ENCODE peak calls at places on chromosomes 3 and 15, in six cellular contexts. O, N, L, V, R and I are unnamed samples.

GRCh38 chr3:74390121-74390870 is 224.2 kb downstream of the CNTN3 start:
- DNase-seq in O (no peak), N (no peak), L (no peak), V (no peak), R (no peak), I (no peak)

GRCh38 chr15:62337934-62338333 is 172.8 kb upstream of the C2CD4B start:
- DNase-seq in O (no peak), N (no peak), L (no peak), V (no peak), R (no peak), I (no peak)

GRCh38 chr3:2961576-2961975 is 148.6 kb downstream of the IL5RA start:
- DNase-seq in O (no peak), N (no peak), L (no peak), V (no peak), R (no peak), I (no peak)

GRCh38 chr15:48109212-48109611 is 11.6 kb upstream of the SLC24A5 start:
- DNase-seq in O (no peak), N (no peak), L (no peak), V (no peak), R (no peak), I (no peak)

GRCh38 chr3:136255672-136256406 is 5.7 kb downstream of the PCCB start:
- DNase-seq in O (no peak), N (no peak), L (no peak), V (no peak), R (no peak), I (no peak)

GRCh38 chr15:33089878-33090757 is 104.4 kb downstream of the FMN1 start:
- DNase-seq in O (no peak), N (no peak), L (peak), V (no peak), R (no peak), I (peak)

GRCh38 chr3:132593950-132594328 is 3.1 kb upstream of the ACKR4 start:
- DNase-seq in O (no peak), N (no peak), L (peak), V (no peak), R (no peak), I (no peak)

GRCh38 chr3:27596334-27596841 is 112.2 kb upstream of the SLC4A7 start:
- DNase-seq in O (no peak), N (no peak), L (peak), V (no peak), R (no peak), I (peak)

GRCh38 chr3:140244893-140245292 is 309.9 kb downstream of the CLSTN2 start:
- DNase-seq in O (no peak), N (no peak), L (no peak), V (no peak), R (no peak), I (no peak)

GRCh38 chr3:106339551-106339950 is 470.7 kb upstream of the CBLB start:
- DNase-seq in O (no peak), N (no peak), L (no peak), V (no peak), R (no peak), I (no peak)

GRCh38 chr15:62985768-62986167 is 56.8 kb upstream of the TPM1 start:
- DNase-seq in O (no peak), N (no peak), L (peak), V (no peak), R (no peak), I (no peak)

GRCh38 chr3:124034016-124034808 is 42.3 kb upstream of the ROPN1 start:
- DNase-seq in O (no peak), N (peak), L (no peak), V (no peak), R (no peak), I (peak)

GRCh38 chr15:58066042-58066867 is 744 bp upstream of the ALDH1A2 start:
- DNase-seq in O (no peak), N (peak), L (peak), V (peak), R (no peak), I (peak)

GRCh38 chr3:150757768-150758167 is 5.2 kb downstream of the SIAH2 start:
- DNase-seq in O (no peak), N (no peak), L (no peak), V (no peak), R (no peak), I (no peak)

GRCh38 chr3:127226451-127226850 is 33.5 kb downstream of the PRR23E start:
- DNase-seq in O (peak), N (no peak), L (no peak), V (no peak), R (no peak), I (no peak)

GRCh38 chr15:92820233-92821021 is 79.7 kb upstream of the CHD2 start:
- DNase-seq in O (no peak), N (peak), L (peak), V (peak), R (peak), I (peak)

GRCh38 chr15:64611085-64611484 is 150.7 kb downstream of the ZNF609 start:
- DNase-seq in O (no peak), N (no peak), L (no peak), V (no peak), R (no peak), I (no peak)

GRCh38 chr3:173556546-173556945 is 159.0 kb downstream of the NLGN1 start:
- DNase-seq in O (no peak), N (no peak), L (no peak), V (no peak), R (no peak), I (no peak)

GRCh38 chr3:6601374-6601773 is 259.5 kb upstream of the GRM7 start:
- DNase-seq in O (no peak), N (no peak), L (no peak), V (no peak), R (no peak), I (no peak)

GRCh38 chr15:60389261-60390077 is 8.3 kb downstream of the ANXA2 start:
- DNase-seq in O (no peak), N (no peak), L (no peak), V (no peak), R (no peak), I (no peak)

GRCh38 chr3:66675383-66675782 is 174.6 kb upstream of the LRIG1 start:
- DNase-seq in O (peak), N (no peak), L (peak), V (no peak), R (no peak), I (no peak)

GRCh38 chr3:133237380-133237779 is 162.5 kb upstream of the BFSP2 start:
- DNase-seq in O (no peak), N (no peak), L (peak), V (no peak), R (no peak), I (no peak)

GRCh38 chr15:31024979-31025378 is 33.6 kb upstream of the MTMR10 start:
- DNase-seq in O (no peak), N (no peak), L (peak), V (no peak), R (no peak), I (no peak)

GRCh38 chr3:14371573-14372474 is 30.6 kb upstream of the SLC6A6 start:
- DNase-seq in O (peak), N (peak), L (peak), V (peak), R (peak), I (peak)

GRCh38 chr3:184726497-184726896 is 14.6 kb upstream of the MAGEF1 start:
- DNase-seq in O (no peak), N (no peak), L (no peak), V (no peak), R (no peak), I (no peak)

GRCh38 chr3:149955449-149955848 is 15.2 kb downstream of the PFN2 start:
- DNase-seq in O (no peak), N (no peak), L (no peak), V (no peak), R (no peak), I (no peak)

GRCh38 chr15:54354341-54354740 is 376.1 kb downstream of the UNC13C start:
- DNase-seq in O (no peak), N (no peak), L (no peak), V (no peak), R (no peak), I (no peak)

GRCh38 chr3:95595416-95596075 is 1218.8 kb upstream of the EPHA6 start:
- DNase-seq in O (no peak), N (no peak), L (no peak), V (no peak), R (no peak), I (no peak)

GRCh38 chr3:194344012-194344411 is 7.1 kb downstream of the CPN2 start:
- DNase-seq in O (no peak), N (peak), L (peak), V (no peak), R (no peak), I (peak)

GRCh38 chr3:46955801-46956259 is 20.7 kb downstream of the CCDC12 start:
- DNase-seq in O (no peak), N (no peak), L (no peak), V (no peak), R (no peak), I (no peak)

GRCh38 chr3:45130476-45130875 is 15.7 kb downstream of the CDCP1 start:
- DNase-seq in O (no peak), N (no peak), L (no peak), V (no peak), R (no peak), I (no peak)

GRCh38 chr3:7518471-7518870 is 657.6 kb downstream of the GRM7 start:
- DNase-seq in O (no peak), N (no peak), L (peak), V (no peak), R (no peak), I (peak)

GRCh38 chr3:5226783-5227182 is 39.3 kb downstream of the EDEM1 start:
- DNase-seq in O (no peak), N (no peak), L (peak), V (no peak), R (no peak), I (no peak)

GRCh38 chr3:181703701-181704420 is 7.9 kb upstream of the SOX2 start:
- DNase-seq in O (no peak), N (no peak), L (no peak), V (no peak), R (no peak), I (no peak)

GRCh38 chr3:187130346-187131066 is 8.8 kb downstream of the RPL39L start:
- DNase-seq in O (no peak), N (no peak), L (peak), V (no peak), R (no peak), I (peak)

GRCh38 chr3:23475446-23475845 is 272.3 kb downstream of the UBE2E2 start:
- DNase-seq in O (no peak), N (no peak), L (no peak), V (no peak), R (no peak), I (no peak)

GRCh38 chr3:23480324-23480704 is 277.2 kb downstream of the UBE2E2 start:
- DNase-seq in O (no peak), N (no peak), L (no peak), V (no peak), R (no peak), I (no peak)

GRCh38 chr3:23479026-23479425 is 275.9 kb downstream of the UBE2E2 start:
- DNase-seq in O (no peak), N (peak), L (no peak), V (no peak), R (no peak), I (no peak)

GRCh38 chr3:23479615-23480323 is 276.6 kb downstream of the UBE2E2 start:
- DNase-seq in O (no peak), N (no peak), L (no peak), V (no peak), R (no peak), I (no peak)

GRCh38 chr3:23474580-23475357 is 271.6 kb downstream of the UBE2E2 start:
- DNase-seq in O (no peak), N (no peak), L (no peak), V (no peak), R (no peak), I (no peak)
- H3K4me3 ChIP-seq in O (no peak), N (no peak), L (no peak), V (no peak), R (no peak), I (no peak)

DNA sequence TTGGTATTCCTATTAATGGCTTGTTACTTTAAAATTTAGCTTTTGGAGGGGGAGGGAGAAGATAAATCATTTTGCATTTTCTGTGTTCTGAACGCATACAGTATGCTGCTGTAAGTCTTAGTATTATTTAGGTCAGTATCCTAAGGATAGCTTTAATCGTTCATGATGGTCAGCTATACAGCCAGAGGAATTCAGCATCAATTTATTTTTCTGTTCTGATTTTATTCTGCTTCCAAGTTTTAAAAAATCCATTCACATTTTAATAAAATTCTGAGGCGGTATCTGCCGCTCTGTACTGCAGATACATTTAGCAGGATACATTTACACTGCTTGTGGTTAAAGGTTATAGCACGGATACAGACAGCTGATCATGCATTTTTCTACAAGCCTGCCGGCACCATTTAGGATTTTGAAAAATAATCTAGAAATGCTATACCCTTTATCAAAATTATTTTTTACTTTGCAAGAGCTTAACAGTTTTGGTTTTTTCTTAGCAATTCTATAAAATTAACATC is 17.8 kb downstream of the ZBTB38 start:
- DNase-seq in O (no peak), N (no peak), L (no peak), V (no peak), R (no peak), I (no peak)
- H3K4me3 ChIP-seq in O (no peak), N (peak), L (peak), V (peak), R (peak), I (peak)

DNA sequence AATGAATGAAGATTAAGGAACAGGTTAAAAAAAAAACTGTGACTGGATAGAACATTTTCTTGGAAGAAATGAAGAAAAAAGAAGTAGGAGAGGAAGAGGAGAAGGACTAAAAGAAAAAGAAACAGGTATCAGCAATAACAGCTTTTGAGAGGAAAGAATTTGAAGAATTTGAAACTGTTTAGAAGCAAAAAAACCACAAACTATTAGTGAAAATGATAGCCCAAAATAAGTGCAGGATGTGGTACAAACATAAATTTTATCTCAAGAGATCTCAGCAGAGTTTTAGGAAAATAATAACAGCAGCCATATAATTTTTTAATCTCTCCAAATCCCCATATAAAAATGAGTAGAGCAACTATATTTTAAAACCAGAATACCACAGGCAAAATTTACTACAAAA is 8.8 kb upstream of the A4GNT start:
- DNase-seq in O (no peak), N (no peak), L (no peak), V (no peak), R (no peak), I (no peak)
- H3K4me3 ChIP-seq in O (no peak), N (no peak), L (no peak), V (no peak), R (no peak), I (no peak)

GRCh38 chr3:157533298-157533870 is 30.2 kb upstream of the VEPH1 start:
- DNase-seq in O (peak), N (no peak), L (peak), V (no peak), R (no peak), I (no peak)

GRCh38 chr3:157530637-157531300 is 27.6 kb upstream of the VEPH1 start:
- DNase-seq in O (no peak), N (no peak), L (peak), V (no peak), R (no peak), I (no peak)

GRCh38 chr3:157531771-157532170 is 28.6 kb upstream of the VEPH1 start:
- DNase-seq in O (no peak), N (no peak), L (peak), V (no peak), R (no peak), I (no peak)

GRCh38 chr3:157531301-157531660 is 28.1 kb upstream of the VEPH1 start:
- DNase-seq in O (no peak), N (no peak), L (peak), V (no peak), R (no peak), I (no peak)

DNA sequence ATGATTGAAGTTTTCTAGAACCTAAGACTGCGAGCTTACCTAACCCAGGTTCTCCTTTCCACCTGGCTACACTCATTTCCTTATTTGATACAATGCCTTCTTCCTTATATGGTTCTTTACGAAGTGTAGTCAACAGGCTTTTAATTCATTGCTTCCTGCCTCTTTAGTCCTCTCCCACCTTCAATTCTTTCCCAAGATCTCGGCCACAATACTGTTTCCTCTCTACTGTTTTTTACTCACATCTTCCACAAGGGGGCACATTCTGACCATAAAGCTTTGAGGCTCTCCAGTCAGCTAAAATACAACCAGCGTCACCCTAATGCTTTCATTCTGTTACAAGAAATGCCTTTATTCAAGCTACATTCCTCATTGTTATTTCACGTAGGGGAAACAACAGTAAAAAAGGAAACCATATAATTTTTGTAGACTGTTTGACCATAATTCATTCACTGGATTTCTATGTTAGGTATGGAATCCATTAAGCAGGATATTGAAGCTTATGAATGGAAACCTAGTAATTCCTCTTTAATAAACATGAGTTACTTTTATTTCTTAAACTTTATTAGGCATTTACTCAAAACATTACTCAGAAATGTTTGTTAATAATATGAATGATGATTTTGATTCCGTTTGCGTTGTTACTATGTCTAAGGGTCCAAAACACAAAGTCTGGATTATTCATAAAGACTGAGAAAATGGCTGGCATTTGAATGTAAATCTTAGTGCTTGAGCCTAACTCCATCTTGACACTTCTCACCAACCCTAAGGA is 29.5 kb upstream of the VEPH1 start:
- DNase-seq in O (peak), N (no peak), L (peak), V (no peak), R (no peak), I (no peak)
- H3K4me3 ChIP-seq in O (peak), N (no peak), L (peak), V (no peak), R (no peak), I (no peak)

GRCh38 chr15:65833501-65834220 is 35.6 kb upstream of the RAB11A start:
- DNase-seq in O (no peak), N (peak), L (no peak), V (no peak), R (no peak), I (peak)
- H3K4me3 ChIP-seq in O (no peak), N (peak), L (no peak), V (no peak), R (no peak), I (no peak)

GRCh38 chr15:75905231-75905630 is 1.6 kb downstream of the FBXO22 start:
- DNase-seq in O (no peak), N (no peak), L (no peak), V (no peak), R (no peak), I (no peak)
- H3K4me3 ChIP-seq in O (no peak), N (peak), L (no peak), V (peak), R (no peak), I (no peak)